ENCODE peak calls at places on chromosome 11, in five cellular contexts. N, M, H, L and W are unnamed samples.

GRCh38 chr11:125338886-125339811 is 156.9 kb downstream of the FEZ1 start:
- DNase-seq in N (no peak), L (no peak), M (peak), H (no peak), W (no peak)

GRCh38 chr11:125165664-125166346 is 1.3 kb downstream of the PKNOX2 start:
- DNase-seq in M (no peak), H (no peak), L (no peak), N (no peak), W (no peak)

GRCh38 chr11:95688015-95688414 is 101.6 kb downstream of the FAM76B start:
- DNase-seq in L (no peak), N (no peak), H (no peak), M (no peak), W (no peak)

GRCh38 chr11:32581556-32581955 is 2.1 kb upstream of the EIF3M start:
- DNase-seq in H (no peak), N (no peak), M (no peak), L (no peak), W (no peak)

GRCh38 chr11:26109658-26110393 is 222.1 kb upstream of the ANO3 start:
- DNase-seq in M (no peak), L (no peak), H (no peak), N (no peak), W (no peak)

GRCh38 chr11:8917157-8917820 is 6.3 kb downstream of the AKIP1 start:
- DNase-seq in M (peak), L (peak), N (no peak), H (no peak), W (peak)

GRCh38 chr11:7579226-7579825 is 65.5 kb downstream of the PPFIBP2 start:
- DNase-seq in H (no peak), N (no peak), L (no peak), M (no peak), W (no peak)

GRCh38 chr11:34234086-34234740 is 123.6 kb downstream of the ABTB2 start:
- DNase-seq in N (peak), M (no peak), L (peak), H (no peak), W (peak)

GRCh38 chr11:33552756-33553155 is 147.9 kb downstream of the C11orf91 start:
- DNase-seq in M (no peak), H (no peak), L (no peak), N (no peak), W (no peak)

GRCh38 chr11:15654397-15654915 is 539.7 kb downstream of the INSC start:
- DNase-seq in N (no peak), L (no peak), M (no peak), H (no peak), W (no peak)

GRCh38 chr11:48125866-48126265 is 90.7 kb upstream of the OR4B1 start:
- DNase-seq in L (no peak), N (no peak), M (no peak), H (no peak), W (no peak)

GRCh38 chr11:76208829-76209670 is 2.7 kb upstream of the WNT11 start:
- DNase-seq in N (peak), L (peak), M (peak), H (no peak), W (peak)

GRCh38 chr11:13127161-13127560 is 118.0 kb downstream of the RASSF10 start:
- DNase-seq in N (no peak), M (no peak), H (no peak), L (no peak), W (no peak)

GRCh38 chr11:130675456-130675855 is 227.0 kb downstream of the ADAMTS15 start:
- DNase-seq in L (peak), H (peak), N (no peak), M (peak), W (peak)

GRCh38 chr11:95466406-95466805 is 235.4 kb upstream of the SESN3 start:
- DNase-seq in L (no peak), M (no peak), N (no peak), H (no peak), W (no peak)

GRCh38 chr11:15913261-15913660 is 443.1 kb downstream of the SOX6 start:
- DNase-seq in L (no peak), M (no peak), H (no peak), N (no peak), W (no peak)

GRCh38 chr11:10387209-10388083 is 67.6 kb upstream of the AMPD3 start:
- DNase-seq in L (peak), M (peak), H (peak), N (no peak), W (peak)

GRCh38 chr11:84316866-84317560 is 1030.8 kb upstream of the CCDC90B start:
- DNase-seq in L (no peak), M (no peak), N (no peak), H (no peak), W (no peak)

GRCh38 chr11:31847761-31848160 is 36.6 kb upstream of the PAX6 start:
- DNase-seq in N (no peak), M (no peak), L (no peak), H (no peak), W (no peak)

GRCh38 chr11:34869425-34869824 is 46.8 kb downstream of the APIP start:
- DNase-seq in M (no peak), H (no peak), N (no peak), L (no peak), W (no peak)

GRCh38 chr11:114796954-114797721 is 118.8 kb downstream of the NXPE2 start:
- DNase-seq in L (no peak), N (no peak), H (no peak), M (no peak), W (no peak)

GRCh38 chr11:99015634-99016454 is 4.9 kb upstream of the CNTN5 start:
- DNase-seq in M (no peak), H (no peak), L (no peak), N (no peak), W (no peak)

DNA sequence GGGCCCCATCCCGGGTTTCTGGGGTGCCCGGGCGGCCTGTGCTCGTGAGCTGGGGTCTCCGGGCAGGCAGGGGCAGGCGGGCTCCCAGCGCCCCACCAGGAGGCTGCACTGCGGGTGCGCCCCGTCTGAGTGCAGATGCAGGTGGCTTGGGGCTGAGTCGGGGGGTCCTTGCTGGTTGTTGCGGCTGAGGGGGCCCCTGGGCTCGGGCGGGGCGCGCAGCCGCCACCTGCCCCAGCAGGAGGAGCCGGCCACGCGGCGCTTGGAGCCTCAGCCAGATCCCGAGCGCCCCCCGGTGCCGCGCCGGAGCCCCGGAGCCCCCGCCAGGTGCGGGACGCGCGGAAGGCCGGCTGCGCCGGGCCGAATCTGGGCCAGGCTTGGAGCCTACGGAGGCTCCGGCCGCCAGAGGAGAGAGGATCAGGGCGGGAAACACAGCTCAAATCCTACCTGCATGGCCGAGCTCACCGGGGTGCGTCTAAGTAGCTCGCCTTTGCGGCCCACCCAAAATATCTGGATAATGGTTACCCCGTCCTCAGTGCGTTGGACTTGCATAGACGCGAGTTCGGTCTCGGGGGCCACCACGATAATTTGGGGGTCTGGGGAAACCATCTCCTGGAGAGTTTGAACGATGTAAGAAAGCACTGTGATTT is 625 bp upstream of the IGF2 start:
- DNase-seq in L (no peak), M (no peak), H (no peak), N (no peak), W (no peak)
- H3K4me3 ChIP-seq in L (no peak), M (peak), H (no peak), N (no peak), W (no peak)

DNA sequence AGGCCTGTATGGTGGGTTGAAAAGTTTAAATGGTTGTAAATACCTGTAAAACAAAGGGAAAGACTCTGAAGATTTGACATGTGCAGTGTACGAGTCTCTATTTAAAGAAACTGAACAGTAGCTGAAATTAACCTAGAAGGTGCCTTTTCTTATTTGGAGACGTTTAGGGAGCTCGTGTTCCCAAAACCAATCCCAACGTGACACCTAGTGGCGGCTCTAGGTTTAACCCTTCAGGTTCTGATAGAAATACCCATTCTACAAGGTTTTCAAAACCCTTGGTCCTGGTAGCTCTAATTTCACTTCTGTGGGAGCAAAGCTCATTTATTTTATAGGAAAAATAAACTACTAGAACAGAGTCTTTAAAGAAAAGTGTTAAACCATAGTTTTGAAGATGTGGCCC is 258.3 kb downstream of the LRRC4C start:
- DNase-seq in N (no peak), M (no peak), L (peak), H (no peak), W (no peak)
- H3K4me3 ChIP-seq in N (no peak), M (no peak), L (no peak), H (no peak), W (no peak)

GRCh38 chr11:128285313-128285712 is 302.0 kb downstream of the ETS1 start:
- DNase-seq in H (no peak), M (no peak), N (no peak), L (no peak), W (no peak)
- H3K4me3 ChIP-seq in H (no peak), M (no peak), N (peak), L (no peak), W (no peak)

GRCh38 chr11:17472467-17472866 is 4.2 kb downstream of the ABCC8 start:
- DNase-seq in M (no peak), L (no peak), H (no peak), N (no peak), W (no peak)
- H3K4me3 ChIP-seq in M (no peak), L (no peak), H (no peak), N (no peak), W (no peak)

GRCh38 chr11:134414772-134415765 is 3.0 kb upstream of the B3GAT1 start:
- DNase-seq in L (no peak), H (no peak), N (no peak), M (no peak), W (no peak)
- H3K4me3 ChIP-seq in L (no peak), H (no peak), N (no peak), M (no peak), W (no peak)

DNA sequence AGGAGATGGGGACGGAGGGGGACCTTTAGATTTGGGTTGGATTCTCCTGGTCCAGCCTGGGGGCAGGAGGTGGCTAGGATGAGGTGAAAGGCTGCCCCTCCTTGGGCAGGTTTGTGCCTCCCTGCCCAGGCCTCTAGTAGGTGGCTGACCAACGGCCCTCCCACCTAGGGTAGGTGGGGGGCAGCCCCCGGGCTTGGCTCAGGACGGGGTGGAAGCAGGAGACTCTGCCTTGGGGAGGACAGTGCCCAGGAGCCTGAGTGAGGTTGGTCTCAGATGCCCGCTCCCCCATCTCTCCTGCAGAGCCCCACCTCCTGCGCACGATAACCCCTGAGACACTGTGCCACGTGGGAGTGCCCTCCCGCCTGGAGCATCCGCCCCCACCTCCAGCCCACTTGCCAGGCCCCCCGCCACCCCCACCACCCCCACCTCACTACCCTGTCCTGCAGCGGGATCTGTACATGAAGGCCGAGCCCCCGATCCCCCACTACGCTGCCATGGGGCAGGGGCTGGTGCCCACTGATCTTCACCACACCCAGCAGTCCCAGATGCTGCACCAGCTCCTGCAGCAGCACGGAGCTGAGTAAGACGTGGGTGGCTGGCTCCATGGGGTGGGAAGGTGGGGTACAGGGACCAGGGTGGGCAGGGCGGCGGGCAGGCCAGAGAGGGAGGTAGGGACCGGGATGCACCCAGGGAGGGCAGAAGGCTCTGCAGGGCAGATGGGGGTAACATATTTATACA is 17.7 kb downstream of the MYRF start:
- DNase-seq in N (no peak), L (no peak), H (no peak), M (no peak), W (no peak)
- H3K4me3 ChIP-seq in N (no peak), L (no peak), H (no peak), M (no peak), W (no peak)

GRCh38 chr11:43549624-43550023 is 130.9 kb upstream of the HSD17B12 start:
- DNase-seq in M (no peak), H (no peak), L (no peak), N (no peak), W (no peak)

GRCh38 chr11:43546561-43547410 is 133.8 kb upstream of the HSD17B12 start:
- DNase-seq in M (no peak), H (no peak), N (no peak), L (peak), W (peak)

GRCh38 chr11:43548921-43549320 is 131.6 kb upstream of the HSD17B12 start:
- DNase-seq in N (no peak), L (no peak), H (no peak), M (no peak), W (no peak)

GRCh38 chr11:43547411-43547718 is 133.2 kb upstream of the HSD17B12 start:
- DNase-seq in L (peak), H (no peak), M (no peak), N (no peak), W (peak)

DNA sequence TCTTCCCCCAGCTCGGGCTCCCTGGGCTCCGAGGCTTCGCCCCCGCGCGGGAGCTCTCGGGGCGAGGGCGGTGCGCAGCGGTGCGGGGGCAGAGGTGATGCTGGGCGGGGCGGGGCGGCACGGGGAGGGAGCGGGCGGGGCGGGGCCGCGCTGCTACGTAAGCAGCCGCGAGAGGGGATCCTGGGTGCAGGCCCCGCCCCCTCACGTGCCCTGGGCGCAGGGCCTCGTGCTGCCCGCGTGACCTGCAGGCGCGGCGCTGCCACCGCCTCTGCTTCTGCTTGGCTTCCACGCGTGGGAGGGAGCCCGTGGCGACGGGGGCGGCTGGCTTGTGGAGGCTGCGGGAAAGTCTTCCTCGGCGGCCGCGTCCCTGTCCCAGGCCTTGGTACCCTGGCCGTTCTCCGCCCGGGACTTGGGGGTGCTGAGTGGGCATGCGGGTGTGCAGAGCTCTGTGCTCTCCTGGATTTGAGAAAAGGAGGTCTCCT is 132.6 kb upstream of the HSD17B12 start:
- DNase-seq in H (no peak), L (peak), N (no peak), M (no peak), W (peak)
- H3K4me3 ChIP-seq in H (peak), L (no peak), N (no peak), M (peak), W (no peak)